ENCODE peak calls at places on chromosomes 6 and 20, in seven cellular contexts. One of them, this sample, is unnamed.
A peak's percentile ranks its signal among the peaks of the same experiment; 100 is the strongest.

GRCh38 chr6:26125015-26125690 is 37.9 kb downstream of the HFE start:
- DNase-seq in H1: no peak
- DNase-seq in IMR-90: no peak
- DNase-seq in H9: no peak
- DNase-seq in mesendoderm: no peak
- DNase-seq in mesenchymal stem cell: peak; percentile 29
- DNase-seq in trophoblast cell: peak; percentile 30
- DNase-seq in this sample: no peak

GRCh38 chr6:123224077-123224476 is 228.0 kb downstream of the CLVS2 start:
- DNase-seq in H1: no peak
- DNase-seq in IMR-90: no peak
- DNase-seq in H9: no peak
- DNase-seq in mesendoderm: no peak
- DNase-seq in mesenchymal stem cell: no peak
- DNase-seq in trophoblast cell: no peak
- DNase-seq in this sample: no peak

GRCh38 chr6:21228411-21228810 is 365.1 kb upstream of the SOX4 start:
- DNase-seq in H1: no peak
- DNase-seq in IMR-90: peak; percentile 47
- DNase-seq in H9: no peak
- DNase-seq in mesendoderm: no peak
- DNase-seq in mesenchymal stem cell: no peak
- DNase-seq in trophoblast cell: peak; percentile 12
- DNase-seq in this sample: no peak

GRCh38 chr6:13362432-13362831 is 34.1 kb upstream of the TBC1D7 start:
- DNase-seq in H1: no peak
- DNase-seq in IMR-90: peak; percentile 92
- DNase-seq in H9: no peak
- DNase-seq in mesendoderm: no peak
- DNase-seq in mesenchymal stem cell: peak; percentile 3
- DNase-seq in trophoblast cell: peak; percentile 92
- DNase-seq in this sample: no peak

GRCh38 chr6:128482642-128483041 is 37.8 kb downstream of the PTPRK start:
- DNase-seq in H1: no peak
- DNase-seq in IMR-90: no peak
- DNase-seq in H9: no peak
- DNase-seq in mesendoderm: peak; percentile 73
- DNase-seq in mesenchymal stem cell: no peak
- DNase-seq in trophoblast cell: no peak
- DNase-seq in this sample: no peak

GRCh38 chr20:41453006-41453950 is 86.7 kb upstream of the EMILIN3 start:
- DNase-seq in H1: no peak
- DNase-seq in IMR-90: no peak
- DNase-seq in H9: no peak
- DNase-seq in mesendoderm: no peak
- DNase-seq in mesenchymal stem cell: no peak
- DNase-seq in trophoblast cell: no peak
- DNase-seq in this sample: no peak

GRCh38 chr20:50346372-50347347 is 156.0 kb downstream of the CEBPB start:
- DNase-seq in H1: no peak
- DNase-seq in IMR-90: peak; percentile 92
- DNase-seq in H9: no peak
- DNase-seq in mesendoderm: no peak
- DNase-seq in mesenchymal stem cell: peak; percentile 87
- DNase-seq in trophoblast cell: no peak
- DNase-seq in this sample: no peak

GRCh38 chr20:12989586-12989985 is 19.2 kb upstream of the SPTLC3 start:
- DNase-seq in H1: no peak
- DNase-seq in IMR-90: no peak
- DNase-seq in H9: no peak
- DNase-seq in mesendoderm: no peak
- DNase-seq in mesenchymal stem cell: no peak
- DNase-seq in trophoblast cell: peak; percentile 57
- DNase-seq in this sample: no peak

GRCh38 chr20:58547527-58548475 is 32.6 kb upstream of the APCDD1L start:
- DNase-seq in H1: no peak
- DNase-seq in IMR-90: peak; percentile 73
- DNase-seq in H9: peak; percentile 8
- DNase-seq in mesendoderm: no peak
- DNase-seq in mesenchymal stem cell: no peak
- DNase-seq in trophoblast cell: no peak
- DNase-seq in this sample: no peak

GRCh38 chr6:162371133-162371532 is 356.4 kb downstream of the PRKN start:
- DNase-seq in H1: no peak
- DNase-seq in IMR-90: no peak
- DNase-seq in H9: no peak
- DNase-seq in mesendoderm: no peak
- DNase-seq in mesenchymal stem cell: no peak
- DNase-seq in trophoblast cell: peak; percentile 36
- DNase-seq in this sample: no peak

GRCh38 chr6:73285674-73286283 is 22.8 kb upstream of the KHDC1 start:
- DNase-seq in H1: no peak
- DNase-seq in IMR-90: peak; percentile 76
- DNase-seq in H9: no peak
- DNase-seq in mesendoderm: peak; percentile 64
- DNase-seq in mesenchymal stem cell: peak; percentile 74
- DNase-seq in trophoblast cell: peak; percentile 69
- DNase-seq in this sample: no peak

GRCh38 chr20:36591854-36592641 is 13.5 kb upstream of the RAB5IF start:
- DNase-seq in H1: no peak
- DNase-seq in IMR-90: peak; percentile 51
- DNase-seq in H9: peak; percentile 54
- DNase-seq in mesendoderm: peak; percentile 92
- DNase-seq in mesenchymal stem cell: peak; percentile 59
- DNase-seq in trophoblast cell: peak; percentile 58
- DNase-seq in this sample: no peak

GRCh38 chr20:38680492-38681118 is 43.7 kb upstream of the SLC32A1 start:
- DNase-seq in H1: no peak
- DNase-seq in IMR-90: peak; percentile 28
- DNase-seq in H9: peak; percentile 74
- DNase-seq in mesendoderm: peak; percentile 69
- DNase-seq in mesenchymal stem cell: peak; percentile 51
- DNase-seq in trophoblast cell: peak; percentile 55
- DNase-seq in this sample: peak; percentile 83

GRCh38 chr6:103327079-103327478 is 1532.6 kb downstream of the HACE1 start:
- DNase-seq in H1: no peak
- DNase-seq in IMR-90: no peak
- DNase-seq in H9: no peak
- DNase-seq in mesendoderm: no peak
- DNase-seq in mesenchymal stem cell: peak; percentile 1
- DNase-seq in trophoblast cell: no peak
- DNase-seq in this sample: peak; percentile 24

GRCh38 chr20:44137210-44137781 is 49.7 kb downstream of the JPH2 start:
- DNase-seq in H1: peak; percentile 25
- DNase-seq in IMR-90: peak; percentile 38
- DNase-seq in H9: peak; percentile 55
- DNase-seq in mesendoderm: peak; percentile 98
- DNase-seq in mesenchymal stem cell: peak; percentile 49
- DNase-seq in trophoblast cell: peak; percentile 7
- DNase-seq in this sample: peak; percentile 54

GRCh38 chr6:97280766-97281165 is 2.2 kb downstream of the MMS22L start:
- DNase-seq in H1: no peak
- DNase-seq in IMR-90: no peak
- DNase-seq in H9: no peak
- DNase-seq in mesendoderm: no peak
- DNase-seq in mesenchymal stem cell: no peak
- DNase-seq in trophoblast cell: no peak
- DNase-seq in this sample: no peak

GRCh38 chr6:53771780-53772624 is 22.8 kb upstream of the LRRC1 start:
- DNase-seq in H1: no peak
- DNase-seq in IMR-90: peak; percentile 83
- DNase-seq in H9: no peak
- DNase-seq in mesendoderm: no peak
- DNase-seq in mesenchymal stem cell: peak; percentile 6
- DNase-seq in trophoblast cell: no peak
- DNase-seq in this sample: no peak

GRCh38 chr6:135993321-135993720 is 141.8 kb downstream of the PDE7B start:
- DNase-seq in H1: no peak
- DNase-seq in IMR-90: no peak
- DNase-seq in H9: no peak
- DNase-seq in mesendoderm: no peak
- DNase-seq in mesenchymal stem cell: no peak
- DNase-seq in trophoblast cell: no peak
- DNase-seq in this sample: no peak

DNA sequence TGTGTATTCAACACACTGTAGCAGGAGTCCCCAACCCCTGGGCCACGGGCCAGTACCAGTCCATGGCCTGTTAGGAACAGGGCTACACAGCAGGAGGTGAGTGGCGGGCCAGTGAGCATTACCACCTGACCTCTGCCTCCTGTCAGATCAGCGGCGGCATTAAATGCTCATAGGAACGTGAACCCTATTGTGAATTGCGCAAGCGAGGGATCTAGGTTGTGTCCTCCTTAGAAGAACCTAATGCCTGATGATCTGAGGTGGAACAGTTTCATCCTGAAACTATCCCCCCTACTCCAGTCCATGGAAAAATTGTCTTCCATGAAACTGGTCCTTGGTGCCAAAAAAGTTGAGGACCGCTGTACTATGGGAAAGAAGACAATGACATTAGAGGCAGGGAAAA is 386.9 kb downstream of the PREX1 start:
- DNase-seq in H1: no peak
- DNase-seq in IMR-90: no peak
- DNase-seq in H9: no peak
- DNase-seq in mesendoderm: no peak
- DNase-seq in mesenchymal stem cell: no peak
- DNase-seq in trophoblast cell: no peak
- DNase-seq in this sample: no peak
- H2AK5ac ChIP-seq in H1: no peak overlapping the region
- H2AK5ac ChIP-seq in IMR-90: no peak overlapping the region
- H2AK5ac ChIP-seq in H9: no peak overlapping the region
- H2AK5ac ChIP-seq in mesendoderm: no peak overlapping the region
- H2AK5ac ChIP-seq in mesenchymal stem cell: no peak overlapping the region
- H2AK5ac ChIP-seq in trophoblast cell: no peak overlapping the region
- H2AK5ac ChIP-seq in this sample: peak overlapping the region; percentile 40

GRCh38 chr6:120951258-120951657 is 383.0 kb downstream of the TBC1D32 start:
- DNase-seq in H1: no peak
- DNase-seq in IMR-90: no peak
- DNase-seq in H9: no peak
- DNase-seq in mesendoderm: no peak
- DNase-seq in mesenchymal stem cell: no peak
- DNase-seq in trophoblast cell: no peak
- DNase-seq in this sample: no peak
- H2AK5ac ChIP-seq in H1: no peak overlapping the region
- H2AK5ac ChIP-seq in IMR-90: no peak overlapping the region
- H2AK5ac ChIP-seq in H9: no peak overlapping the region
- H2AK5ac ChIP-seq in mesendoderm: no peak overlapping the region
- H2AK5ac ChIP-seq in mesenchymal stem cell: no peak overlapping the region
- H2AK5ac ChIP-seq in trophoblast cell: no peak overlapping the region
- H2AK5ac ChIP-seq in this sample: no peak overlapping the region

GRCh38 chr6:36804549-36804948 is 34.7 kb downstream of the CPNE5 start:
- DNase-seq in H1: no peak
- DNase-seq in IMR-90: no peak
- DNase-seq in H9: no peak
- DNase-seq in mesendoderm: no peak
- DNase-seq in mesenchymal stem cell: no peak
- DNase-seq in trophoblast cell: no peak
- DNase-seq in this sample: no peak

GRCh38 chr6:36803482-36803881 is 35.8 kb downstream of the CPNE5 start:
- DNase-seq in H1: no peak
- DNase-seq in IMR-90: no peak
- DNase-seq in H9: no peak
- DNase-seq in mesendoderm: no peak
- DNase-seq in mesenchymal stem cell: no peak
- DNase-seq in trophoblast cell: no peak
- DNase-seq in this sample: no peak

GRCh38 chr6:36805917-36806316 is 33.3 kb downstream of the CPNE5 start:
- DNase-seq in H1: no peak
- DNase-seq in IMR-90: no peak
- DNase-seq in H9: peak; percentile 67
- DNase-seq in mesendoderm: peak; percentile 52
- DNase-seq in mesenchymal stem cell: no peak
- DNase-seq in trophoblast cell: no peak
- DNase-seq in this sample: no peak

GRCh38 chr6:36803908-36804307 is 35.3 kb downstream of the CPNE5 start:
- DNase-seq in H1: no peak
- DNase-seq in IMR-90: no peak
- DNase-seq in H9: no peak
- DNase-seq in mesendoderm: no peak
- DNase-seq in mesenchymal stem cell: no peak
- DNase-seq in trophoblast cell: no peak
- DNase-seq in this sample: no peak

GRCh38 chr6:36805107-36805797 is 34.0 kb downstream of the CPNE5 start:
- DNase-seq in H1: no peak
- DNase-seq in IMR-90: no peak
- DNase-seq in H9: no peak
- DNase-seq in mesendoderm: no peak
- DNase-seq in mesenchymal stem cell: no peak
- DNase-seq in trophoblast cell: no peak
- DNase-seq in this sample: no peak
- H2AK5ac ChIP-seq in H1: no peak overlapping the region
- H2AK5ac ChIP-seq in IMR-90: no peak overlapping the region
- H2AK5ac ChIP-seq in H9: no peak overlapping the region
- H2AK5ac ChIP-seq in mesendoderm: no peak overlapping the region
- H2AK5ac ChIP-seq in mesenchymal stem cell: no peak overlapping the region
- H2AK5ac ChIP-seq in trophoblast cell: no peak overlapping the region
- H2AK5ac ChIP-seq in this sample: no peak overlapping the region

GRCh38 chr6:163570579-163571231 is 156.2 kb downstream of the QKI start:
- DNase-seq in H1: no peak
- DNase-seq in IMR-90: peak; percentile 21
- DNase-seq in H9: no peak
- DNase-seq in mesendoderm: no peak
- DNase-seq in mesenchymal stem cell: no peak
- DNase-seq in trophoblast cell: no peak
- DNase-seq in this sample: no peak

GRCh38 chr6:163568275-163568674 is 153.8 kb downstream of the QKI start:
- DNase-seq in H1: no peak
- DNase-seq in IMR-90: no peak
- DNase-seq in H9: no peak
- DNase-seq in mesendoderm: no peak
- DNase-seq in mesenchymal stem cell: no peak
- DNase-seq in trophoblast cell: no peak
- DNase-seq in this sample: no peak

GRCh38 chr6:163571730-163572129 is 157.2 kb downstream of the QKI start:
- DNase-seq in H1: no peak
- DNase-seq in IMR-90: no peak
- DNase-seq in H9: no peak
- DNase-seq in mesendoderm: no peak
- DNase-seq in mesenchymal stem cell: no peak
- DNase-seq in trophoblast cell: no peak
- DNase-seq in this sample: no peak

GRCh38 chr6:163573503-163574179 is 159.1 kb downstream of the QKI start:
- DNase-seq in H1: no peak
- DNase-seq in IMR-90: no peak
- DNase-seq in H9: no peak
- DNase-seq in mesendoderm: peak; percentile 42
- DNase-seq in mesenchymal stem cell: no peak
- DNase-seq in trophoblast cell: no peak
- DNase-seq in this sample: no peak

DNA sequence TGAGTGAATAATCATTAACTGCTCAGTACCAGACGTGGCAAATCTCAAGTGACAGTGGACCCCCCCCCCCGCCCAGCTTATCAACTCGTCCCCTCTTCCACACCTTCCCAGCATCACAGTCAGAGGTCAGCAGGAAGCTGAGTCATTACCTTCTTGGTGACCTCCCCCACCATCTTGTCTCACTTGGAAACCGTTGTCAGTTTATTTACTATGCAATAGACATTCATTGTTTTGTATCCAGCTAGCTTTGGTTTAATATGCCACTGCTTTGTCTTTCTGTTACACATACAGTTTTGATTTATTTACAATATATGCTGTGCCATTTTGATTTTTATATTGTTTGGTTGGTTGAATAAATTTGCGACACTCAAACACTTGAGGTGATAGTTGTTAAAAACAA is 158.1 kb downstream of the QKI start:
- DNase-seq in H1: no peak
- DNase-seq in IMR-90: peak; percentile 21
- DNase-seq in H9: peak; percentile 44
- DNase-seq in mesendoderm: peak; percentile 96
- DNase-seq in mesenchymal stem cell: peak; percentile 51
- DNase-seq in trophoblast cell: no peak
- DNase-seq in this sample: no peak
- H2AK5ac ChIP-seq in H1: no peak overlapping the region
- H2AK5ac ChIP-seq in IMR-90: no peak overlapping the region
- H2AK5ac ChIP-seq in H9: no peak overlapping the region
- H2AK5ac ChIP-seq in mesendoderm: no peak overlapping the region
- H2AK5ac ChIP-seq in mesenchymal stem cell: no peak overlapping the region
- H2AK5ac ChIP-seq in trophoblast cell: no peak overlapping the region
- H2AK5ac ChIP-seq in this sample: no peak overlapping the region

This sample was measured in neuronal stem cell.